ENCODE peak calls at places on chromosomes 13 and 19, in five cellular contexts. T is pancreas, Z is PC-3, O is fibroblast of lung, L is Panc1. C is an unnamed sample.
A peak's percentile ranks its signal among the peaks of the same experiment; 100 is the strongest.

GRCh38 chr13:48816696-48817095 is 159.0 kb upstream of the FNDC3A start:
- DNase-seq in T (no peak), O (no peak), L (no peak), Z (no peak), C (no peak)

GRCh38 chr13:113748862-113749451 is 10.1 kb upstream of the TMEM255B start:
- DNase-seq in O (no peak), T (peak; percentile 47), L (no peak), Z (no peak), C (no peak)

GRCh38 chr19:14375582-14376291 is 5.5 kb upstream of the ADGRE5 start:
- DNase-seq in L (no peak), Z (no peak), T (no peak), O (no peak), C (no peak)

GRCh38 chr13:29402168-29402621 is 193.3 kb downstream of the SLC7A1 start:
- DNase-seq in O (peak; percentile 51), L (no peak), Z (peak; percentile 8), T (no peak), C (no peak)

GRCh38 chr13:94154362-94154761 is 325.1 kb downstream of the DCT start:
- DNase-seq in T (no peak), O (peak; percentile 73), Z (peak; percentile 30), L (no peak), C (no peak)

GRCh38 chr19:49761625-49762311 is 1.3 kb downstream of the TSKS start:
- DNase-seq in T (no peak), O (peak; percentile 20), Z (peak; percentile 31), L (no peak), C (no peak)

GRCh38 chr13:27792393-27793218 is at the start of gene GSX1:
- DNase-seq in T (peak; percentile 90), O (peak; percentile 69), L (no peak), Z (peak; percentile 63), C (no peak)

GRCh38 chr19:2503521-2504109 is 27.7 kb downstream of the GADD45B start:
- DNase-seq in Z (peak; percentile 86), L (no peak), O (peak; percentile 85), T (no peak), C (peak; percentile 71)

GRCh38 chr13:41306271-41307150 is 4.6 kb upstream of the NAA16 start:
- DNase-seq in T (no peak), O (peak; percentile 46), Z (no peak), L (no peak), C (no peak)

GRCh38 chr13:75256922-75257321 is 225.0 kb downstream of the TBC1D4 start:
- DNase-seq in L (no peak), Z (peak; percentile 84), O (peak; percentile 45), T (no peak), C (peak; percentile 43)

GRCh38 chr13:38630780-38631179 is 56.1 kb upstream of the FREM2 start:
- DNase-seq in L (no peak), T (no peak), Z (no peak), O (peak; percentile 38), C (no peak)

GRCh38 chr19:18789883-18790565 is 1.1 kb downstream of the COMP start:
- DNase-seq in Z (no peak), O (peak; percentile 25), T (no peak), L (no peak), C (no peak)

GRCh38 chr13:74132152-74132767 is 1.9 kb downstream of the KLF12 start:
- DNase-seq in O (peak; percentile 52), L (no peak), Z (peak; percentile 48), T (no peak), C (no peak)

GRCh38 chr19:556611-557382 is 12.9 kb downstream of the GZMM start:
- DNase-seq in L (no peak), T (no peak), O (no peak), Z (no peak), C (no peak)

GRCh38 chr13:109496216-109496615 is 290.2 kb downstream of the IRS2 start:
- DNase-seq in T (no peak), L (no peak), O (no peak), Z (no peak), C (no peak)

GRCh38 chr13:32905864-32906180 is 110.4 kb upstream of the KL start:
- DNase-seq in L (no peak), Z (no peak), T (no peak), O (peak; percentile 56), C (no peak)

GRCh38 chr19:41595258-41595889 is 19.4 kb downstream of the CEACAM21 start:
- DNase-seq in L (peak; percentile 36), Z (peak; percentile 81), T (no peak), O (peak; percentile 68), C (peak; percentile 58)

GRCh38 chr13:34627499-34627898 is 314.6 kb upstream of the NBEA start:
- DNase-seq in L (no peak), O (no peak), T (no peak), Z (no peak), C (no peak)

GRCh38 chr13:51601601-51602348 is 17.5 kb downstream of the WDFY2 start:
- DNase-seq in T (no peak), L (no peak), Z (no peak), O (no peak), C (peak; percentile 64)

GRCh38 chr13:43663474-43664090 is 123.2 kb downstream of the ENOX1 start:
- DNase-seq in Z (peak; percentile 28), L (no peak), O (peak; percentile 57), T (no peak), C (no peak)

GRCh38 chr13:102234618-102235017 is 167.2 kb downstream of the FGF14 start:
- DNase-seq in L (no peak), Z (peak; percentile 48), T (no peak), O (no peak), C (no peak)

GRCh38 chr19:48659768-48660167 is 13.0 kb downstream of the NTN5 start:
- DNase-seq in Z (no peak), T (no peak), L (no peak), O (no peak), C (no peak)

GRCh38 chr19:40688294-40688693 is 2.2 kb downstream of the NUMBL start:
- DNase-seq in O (no peak), L (no peak), Z (no peak), T (no peak), C (no peak)

GRCh38 chr19:28526042-28526441 is 686.9 kb downstream of the UQCRFS1 start:
- DNase-seq in Z (no peak), L (no peak), O (no peak), T (no peak), C (no peak)

GRCh38 chr19:5929646-5930045 is 15.6 kb downstream of the CAPS start:
- DNase-seq in O (no peak), L (no peak), Z (no peak), T (no peak), C (no peak)

GRCh38 chr13:104491951-104492350 is 1425.7 kb upstream of the SLC10A2 start:
- DNase-seq in O (no peak), L (no peak), Z (no peak), T (no peak), C (no peak)

GRCh38 chr19:8811315-8812172 is 20.6 kb downstream of the ZNF558 start:
- DNase-seq in Z (peak; percentile 10), L (no peak), T (no peak), O (peak; percentile 8), C (no peak)

DNA sequence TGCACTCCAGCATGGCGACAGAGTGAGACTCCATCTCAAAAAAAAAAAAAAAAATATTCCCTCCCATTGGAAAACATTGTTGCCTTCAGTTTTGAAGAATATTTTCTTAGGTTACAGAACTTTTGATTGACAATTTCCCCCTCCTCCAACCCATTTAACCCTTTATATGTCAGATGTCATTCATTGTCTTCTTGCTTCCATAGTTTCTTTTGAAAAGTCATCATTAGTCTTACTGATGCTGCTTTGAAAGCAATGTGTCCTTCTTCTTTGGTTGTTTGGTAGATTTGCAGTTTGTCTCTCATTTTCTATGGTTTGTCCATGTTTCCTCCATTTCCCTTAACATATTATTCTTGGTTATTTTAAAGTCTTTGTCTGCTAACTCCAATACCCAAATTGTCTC is 25.4 kb downstream of the ZNF558 start:
- DNase-seq in L (no peak), T (no peak), O (no peak), Z (no peak), C (no peak)
- H3K27me3 ChIP-seq in L (no peaks in the 10 kb centered on the region), T (no peaks in the 10 kb centered on the region), O (no peaks in the 10 kb centered on the region), Z (no peaks in the 10 kb centered on the region), C (no peaks in the 10 kb centered on the region)

DNA sequence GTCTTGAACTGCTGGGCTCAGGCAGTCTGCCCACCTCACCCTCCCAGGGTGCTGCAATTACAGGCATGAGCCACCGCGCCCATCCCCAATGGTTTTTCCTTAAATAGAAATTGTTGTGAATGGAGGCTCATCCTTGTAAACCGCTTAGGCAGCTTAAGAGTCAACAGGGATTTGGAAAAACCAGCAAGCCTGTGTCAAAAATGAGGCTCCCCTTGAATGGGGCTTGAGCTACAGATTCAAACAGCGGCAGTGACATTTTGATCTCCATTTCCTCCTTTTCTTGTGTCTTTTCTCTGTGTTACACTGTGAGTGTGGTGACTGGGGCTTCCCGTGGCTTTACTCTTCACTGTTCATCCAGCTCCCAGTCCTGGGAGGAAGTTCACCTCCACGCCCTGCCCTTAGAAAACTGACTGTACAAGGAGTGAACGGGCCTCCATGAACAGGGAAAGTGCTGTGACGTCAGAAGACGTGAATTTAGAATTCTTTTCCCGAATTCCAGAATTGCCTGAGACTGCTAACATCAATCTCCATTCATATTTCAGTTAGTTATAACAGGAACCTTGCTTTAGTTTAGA is 15.3 kb upstream of the RAB8A start:
- DNase-seq in L (no peak), T (no peak), Z (no peak), O (no peak), C (no peak)
- H3K27ac ChIP-seq in L (no peak overlapping the region), T (no peak overlapping the region), Z (peak overlapping the region; percentile 7), O (peak overlapping the region; percentile 0), C (peak overlapping the region; percentile 8)

DNA sequence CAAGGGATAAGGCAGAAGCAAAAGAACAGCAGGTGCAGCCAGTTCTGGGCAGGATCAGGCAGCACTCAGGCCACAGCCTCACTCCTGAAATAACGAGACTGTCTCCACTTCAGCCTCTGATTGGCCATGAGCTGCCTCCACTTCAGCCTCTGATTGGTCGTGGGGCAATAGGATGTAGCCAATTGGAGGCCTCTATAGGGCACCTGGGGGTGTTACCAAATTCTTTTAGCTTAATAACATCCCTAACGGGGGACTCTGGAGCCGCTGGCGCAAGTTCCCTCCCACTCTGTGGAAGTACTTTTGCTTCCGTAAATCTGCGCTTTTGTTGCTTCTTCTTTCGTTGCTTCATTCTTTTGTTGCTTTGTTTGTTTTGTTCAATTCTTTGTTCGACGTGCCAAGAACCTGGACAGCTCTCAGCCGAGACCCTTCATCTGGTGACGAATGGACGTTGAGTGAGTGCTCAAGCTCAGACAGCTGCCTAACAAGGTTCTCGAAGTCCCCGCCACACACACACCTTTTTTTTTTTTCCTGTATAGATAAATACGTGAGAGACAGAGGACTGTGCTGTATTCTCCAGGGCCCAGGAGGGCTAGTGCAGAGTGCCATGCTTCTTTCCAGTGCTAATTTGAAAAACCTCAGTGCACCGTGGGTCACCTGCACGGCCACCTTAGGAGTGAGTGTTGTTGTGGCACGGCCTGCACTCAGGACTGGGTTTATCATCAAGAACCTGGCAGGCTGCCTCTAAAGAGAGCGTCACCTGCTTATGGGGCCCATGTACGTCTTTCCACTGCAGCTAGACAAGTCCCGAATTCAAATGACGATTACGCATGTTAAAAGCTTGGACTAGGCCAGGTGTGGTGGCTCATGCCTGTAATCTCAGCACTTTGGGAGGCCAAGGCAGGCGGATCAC is 32.0 kb upstream of the TUBGCP3 start:
- DNase-seq in Z (no peak), O (peak; percentile 59), L (no peak), T (no peak), C (peak; percentile 17)
- H3K27me3 ChIP-seq in Z (peaks cover 27% of the 10 kb centered on the region), O (peaks cover 3% of the 10 kb centered on the region), L (no peaks in the 10 kb centered on the region), T (no peaks in the 10 kb centered on the region), C (peaks cover 71% of the 10 kb centered on the region)

GRCh38 chr19:46718934-46719551 is 2.1 kb upstream of the PRKD2 start:
- DNase-seq in L (no peak), Z (no peak), T (no peak), O (no peak), C (no peak)
- H3K27ac ChIP-seq in L (no peak overlapping the region), Z (no peak overlapping the region), T (no peak overlapping the region), O (no peak overlapping the region), C (peak overlapping the region; percentile 3)